ENCODE peak calls at places on chromosomes 5 and 9, in six cellular contexts. R is Peyer's patch, Z is heart left ventricle, F is colonic mucosa, D is ovary, B is epithelial cell of esophagus. L is an unnamed sample.
A peak's percentile ranks its signal among the peaks of the same experiment; 100 is the strongest.

GRCh38 chr5:10927605-10928004 is 166.6 kb upstream of the DAP start:
- DNase-seq in Z (no peak), B (no peak), F (no peak), D (no peak), R (no peak), L (no peak)

GRCh38 chr5:151595411-151595826 is 4.3 kb upstream of the FAT2 start:
- DNase-seq in D (no peak), Z (peak; percentile 41), R (no peak), F (no peak), B (no peak), L (no peak)

GRCh38 chr9:71733176-71733575 is 35.1 kb downstream of the CEMIP2 start:
- DNase-seq in R (no peak), Z (no peak), B (no peak), D (no peak), F (no peak), L (no peak)

GRCh38 chr5:146751054-146751453 is 127.5 kb downstream of the PPP2R2B start:
- DNase-seq in B (peak; percentile 5), D (no peak), F (no peak), Z (no peak), R (no peak), L (no peak)

GRCh38 chr5:34923694-34924461 is 5.5 kb upstream of the DNAJC21 start:
- DNase-seq in B (peak; percentile 87), F (no peak), Z (no peak), D (no peak), R (no peak), L (no peak)

GRCh38 chr5:106875591-106876297 is 795.0 kb downstream of the EFNA5 start:
- DNase-seq in Z (no peak), B (peak; percentile 46), R (no peak), D (no peak), F (no peak), L (peak; percentile 81)

GRCh38 chr5:150044712-150045111 is 41.6 kb downstream of the CSF1R start:
- DNase-seq in F (no peak), B (no peak), Z (no peak), R (no peak), D (no peak), L (no peak)

GRCh38 chr5:8843766-8844165 is 702.1 kb downstream of the SEMA5A start:
- DNase-seq in F (no peak), R (no peak), Z (no peak), D (no peak), B (peak; percentile 45), L (no peak)

GRCh38 chr5:120988970-120989369 is 524.9 kb downstream of the PRR16 start:
- DNase-seq in B (no peak), F (no peak), Z (no peak), D (no peak), R (no peak), L (no peak)

GRCh38 chr5:9523090-9523813 is 22.6 kb downstream of the SEMA5A start:
- DNase-seq in F (no peak), R (no peak), D (no peak), B (peak; percentile 41), Z (no peak), L (no peak)

GRCh38 chr5:38616061-38616460 is 59.6 kb upstream of the LIFR start:
- DNase-seq in B (no peak), D (no peak), F (no peak), R (no peak), Z (no peak), L (no peak)

GRCh38 chr5:134545070-134545868 is 19.8 kb downstream of the JADE2 start:
- DNase-seq in Z (peak; percentile 74), D (peak; percentile 69), F (peak; percentile 50), B (no peak), R (no peak), L (no peak)

GRCh38 chr5:175513297-175513696 is 34.9 kb downstream of the SFXN1 start:
- DNase-seq in B (no peak), D (no peak), Z (no peak), F (no peak), R (no peak), L (no peak)

GRCh38 chr5:175246242-175246891 is 197.6 kb downstream of the DRD1 start:
- DNase-seq in R (no peak), D (no peak), Z (no peak), F (peak; percentile 22), B (peak; percentile 46), L (no peak)

GRCh38 chr9:123335227-123335985 is 20.6 kb upstream of the CRB2 start:
- DNase-seq in D (no peak), F (no peak), B (peak; percentile 57), R (no peak), Z (no peak), L (no peak)

GRCh38 chr5:54739371-54739770 is 221.8 kb downstream of the SNX18 start:
- DNase-seq in F (no peak), B (no peak), R (no peak), Z (no peak), D (no peak), L (no peak)

GRCh38 chr9:91376239-91376638 is 14.5 kb upstream of the AUH start:
- DNase-seq in D (no peak), F (no peak), R (no peak), Z (no peak), B (no peak), L (no peak)

GRCh38 chr5:25909163-25909562 is 1129.2 kb downstream of the CDH9 start:
- DNase-seq in F (no peak), Z (no peak), R (no peak), D (no peak), B (no peak), L (no peak)

GRCh38 chr5:123813937-123814624 is 302.1 kb downstream of the CSNK1G3 start:
- DNase-seq in F (no peak), B (peak; percentile 44), D (no peak), Z (no peak), R (no peak), L (no peak)

GRCh38 chr9:105503873-105504272 is 54.1 kb upstream of the FKTN start:
- DNase-seq in D (no peak), Z (no peak), R (no peak), F (no peak), B (peak; percentile 47), L (peak; percentile 65)

GRCh38 chr5:2310946-2311345 is 428.2 kb upstream of the IRX4 start:
- DNase-seq in B (no peak), D (no peak), R (no peak), F (no peak), Z (no peak), L (no peak)

GRCh38 chr5:167426501-167426900 is 864.9 kb upstream of the WWC1 start:
- DNase-seq in B (no peak), F (no peak), D (no peak), R (no peak), Z (no peak), L (no peak)

DNA sequence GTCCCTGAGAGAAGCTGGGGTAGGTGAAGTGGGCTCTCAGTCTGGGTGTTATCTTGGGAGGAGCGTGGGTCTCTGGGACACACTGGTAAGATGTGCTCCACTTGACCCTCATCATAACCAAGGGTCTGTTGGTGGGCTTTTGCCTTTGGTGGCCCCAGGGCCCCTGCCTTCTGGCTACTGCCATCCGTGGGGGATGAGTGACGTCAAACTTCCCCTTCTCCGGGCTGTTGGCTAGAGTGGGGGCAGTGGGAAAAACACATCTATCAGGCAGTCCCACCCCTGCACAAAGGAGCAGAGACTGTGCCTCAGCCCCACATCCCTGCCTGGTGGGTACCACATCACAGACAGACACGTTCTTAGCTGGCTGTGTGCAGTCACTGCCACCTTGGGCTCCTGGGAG is 35.1 kb downstream of the GADD45G start:
- DNase-seq in B (no peak), Z (no peak), F (no peak), R (no peak), D (peak; percentile 38), L (no peak)
- H3K4me3 ChIP-seq in B (no peak overlapping the region), Z (no peak overlapping the region), F (no peak overlapping the region), R (no peak overlapping the region), D (peak overlapping the region; percentile 11), L (no peak overlapping the region)

GRCh38 chr5:124906339-124907097 is 160.1 kb upstream of the ZNF608 start:
- DNase-seq in F (peak; percentile 67), D (peak; percentile 64), B (peak; percentile 71), R (no peak), Z (peak; percentile 80), L (peak; percentile 39)
- TF ChIP-seq CTCF in F (no peak), D (no peak), B (no peak), R (no peak), Z (no peak), L (no peak)

DNA sequence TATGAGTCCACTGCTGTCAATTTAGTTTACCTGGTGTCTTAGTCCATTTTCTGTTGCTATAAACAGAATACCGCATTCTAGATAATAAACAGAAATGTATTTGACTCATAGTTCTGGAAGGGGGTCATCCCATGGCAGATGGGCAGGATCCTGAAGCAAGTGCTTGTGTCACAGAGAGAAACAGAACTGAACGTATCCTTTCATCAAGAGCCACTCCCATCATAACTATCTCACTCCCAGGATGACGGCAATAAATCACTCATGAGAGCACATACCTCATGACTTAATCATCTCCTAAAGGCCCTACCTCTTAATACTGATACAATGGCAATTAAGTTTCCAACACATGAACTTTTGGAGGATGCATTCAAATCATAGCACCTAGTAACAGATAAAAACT is 142.9 kb downstream of the CAMK4 start:
- DNase-seq in D (no peak), Z (no peak), F (no peak), R (no peak), B (peak; percentile 90), L (no peak)
- H3K4me3 ChIP-seq in D (no peak overlapping the region), Z (no peak overlapping the region), F (no peak overlapping the region), R (no peak overlapping the region), B (no peak overlapping the region), L (no peak overlapping the region)

GRCh38 chr9:127935765-127936221 is 1.9 kb downstream of the DPM2 start:
- DNase-seq in Z (no peak), F (no peak), D (no peak), R (no peak), B (peak; percentile 56), L (no peak)
- TF ChIP-seq CTCF in Z (no peak), F (no peak), D (no peak), R (no peak), B (no peak), L (no peak)

L was measured in MM.1S.